ENCODE peak calls at places on chromosomes 1 and 21, in six cellular contexts. R is neural crest cell, I is brain microvascular endothelial cell, A is GM12864, K is Calu3, X is nephron progenitor cell. J is an unnamed sample.
A peak's percentile ranks its signal among the peaks of the same experiment; 100 is the strongest.

GRCh38 chr1:198623920-198624647 is 14.8 kb upstream of the PTPRC start:
- DNase-seq in A (peak; percentile 57), X (no peak), R (no peak), K (no peak), I (peak; percentile 79), J (peak; percentile 76)

GRCh38 chr1:12617511-12617900 is 504 bp downstream of the DHRS3 start:
- DNase-seq in K (peak; percentile 33), A (no peak), X (no peak), R (no peak), I (no peak), J (no peak)

GRCh38 chr21:16194851-16195251 is 465.1 kb downstream of the USP25 start:
- DNase-seq in K (no peak), X (no peak), I (peak; percentile 43), A (no peak), R (peak; percentile 16), J (peak; percentile 65)

GRCh38 chr1:182080955-182081582 is 19.6 kb upstream of the ZNF648 start:
- DNase-seq in R (peak; percentile 51), X (peak; percentile 30), I (peak; percentile 33), K (peak; percentile 68), A (peak; percentile 10), J (peak; percentile 62)

GRCh38 chr1:167665469-167665868 is 35.4 kb downstream of the RCSD1 start:
- DNase-seq in R (no peak), K (no peak), A (no peak), I (no peak), X (no peak), J (no peak)

GRCh38 chr1:7899741-7900140 is 40.9 kb downstream of the TNFRSF9 start:
- DNase-seq in X (no peak), R (no peak), K (no peak), I (peak; percentile 24), A (no peak), J (no peak)

GRCh38 chr1:74193908-74194307 is 4.1 kb downstream of the LRRIQ3 start:
- DNase-seq in I (peak; percentile 45), K (no peak), A (no peak), R (no peak), X (no peak), J (peak; percentile 71)

GRCh38 chr1:25556791-25557476 is 13.5 kb downstream of the LDLRAP1 start:
- DNase-seq in I (no peak), A (no peak), K (peak; percentile 52), X (no peak), R (no peak), J (no peak)

GRCh38 chr1:192512426-192513125 is 63.0 kb upstream of the RGS1 start:
- DNase-seq in I (no peak), K (no peak), X (no peak), R (no peak), A (no peak), J (no peak)

DNA sequence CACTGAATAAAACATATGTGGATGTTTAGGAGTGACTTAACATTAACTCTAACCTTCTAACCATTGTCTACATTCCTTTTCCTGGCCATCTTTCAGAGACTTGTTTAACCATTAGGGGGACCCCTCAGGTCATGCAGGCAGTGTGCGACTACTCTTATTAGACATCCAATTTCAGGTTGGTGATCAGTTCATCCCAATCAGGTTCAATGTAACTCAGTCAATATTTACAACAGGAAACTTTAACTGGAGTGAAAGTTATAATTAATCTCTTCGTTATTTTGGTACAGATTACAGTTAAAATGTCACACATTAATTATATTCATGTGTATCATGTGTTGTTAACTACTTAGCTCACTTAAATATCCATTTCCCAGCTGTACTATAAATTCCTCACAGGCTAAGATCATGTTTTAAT is 68.8 kb upstream of the RGS1 start:
- DNase-seq in I (no peak), A (no peak), K (peak; percentile 43), R (no peak), X (no peak), J (peak; percentile 64)
- TF ChIP-seq CTCF in I (peak; percentile 74), A (peak; percentile 57), K (peak; percentile 19), R (peak; percentile 34), X (peak; percentile 24), J (peak; percentile 39)

DNA sequence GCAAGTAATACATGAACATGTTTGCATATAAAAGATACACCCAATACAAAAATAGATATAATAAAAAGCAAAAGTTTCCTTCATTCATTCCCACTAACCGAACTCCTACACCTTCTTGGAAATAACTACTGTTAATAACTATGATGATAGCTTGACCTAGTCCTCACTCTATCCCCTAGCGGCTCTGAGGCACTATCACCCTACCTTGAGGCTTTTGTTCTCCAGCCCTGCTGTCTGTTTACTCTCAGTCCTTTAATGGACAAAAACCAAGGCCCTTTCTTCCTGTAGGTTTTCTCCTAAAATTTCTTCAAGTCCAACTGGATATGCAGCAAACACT is 186.6 kb downstream of the SLC35F3 start:
- DNase-seq in K (no peak), X (no peak), I (no peak), A (no peak), R (no peak), J (no peak)
- TF ChIP-seq CTCF in K (no peak), X (no peak), I (no peak), A (no peak), R (no peak), J (no peak)

GRCh38 chr1:177429234-177429633 is 258.5 kb downstream of the BRINP2 start:
- DNase-seq in A (no peak), I (no peak), R (no peak), X (no peak), K (no peak), J (no peak)
- TF ChIP-seq CTCF in A (no peak), I (no peak), R (peak; percentile 16), X (no peak), K (no peak), J (no peak)

GRCh38 chr1:169795687-169796086 is 980 bp upstream of the METTL18 start:
- DNase-seq in R (no peak), I (no peak), A (no peak), X (no peak), K (no peak), J (no peak)

GRCh38 chr1:169793730-169794129 is 977 bp downstream of the METTL18 start:
- DNase-seq in K (no peak), I (no peak), X (no peak), A (no peak), R (no peak), J (no peak)

GRCh38 chr1:169797281-169797680 is 2.6 kb upstream of the METTL18 start:
- DNase-seq in X (no peak), A (no peak), R (no peak), I (no peak), K (no peak), J (no peak)

GRCh38 chr1:169796411-169796810 is 1.7 kb upstream of the METTL18 start:
- DNase-seq in X (no peak), A (no peak), I (no peak), R (no peak), K (no peak), J (no peak)

DNA sequence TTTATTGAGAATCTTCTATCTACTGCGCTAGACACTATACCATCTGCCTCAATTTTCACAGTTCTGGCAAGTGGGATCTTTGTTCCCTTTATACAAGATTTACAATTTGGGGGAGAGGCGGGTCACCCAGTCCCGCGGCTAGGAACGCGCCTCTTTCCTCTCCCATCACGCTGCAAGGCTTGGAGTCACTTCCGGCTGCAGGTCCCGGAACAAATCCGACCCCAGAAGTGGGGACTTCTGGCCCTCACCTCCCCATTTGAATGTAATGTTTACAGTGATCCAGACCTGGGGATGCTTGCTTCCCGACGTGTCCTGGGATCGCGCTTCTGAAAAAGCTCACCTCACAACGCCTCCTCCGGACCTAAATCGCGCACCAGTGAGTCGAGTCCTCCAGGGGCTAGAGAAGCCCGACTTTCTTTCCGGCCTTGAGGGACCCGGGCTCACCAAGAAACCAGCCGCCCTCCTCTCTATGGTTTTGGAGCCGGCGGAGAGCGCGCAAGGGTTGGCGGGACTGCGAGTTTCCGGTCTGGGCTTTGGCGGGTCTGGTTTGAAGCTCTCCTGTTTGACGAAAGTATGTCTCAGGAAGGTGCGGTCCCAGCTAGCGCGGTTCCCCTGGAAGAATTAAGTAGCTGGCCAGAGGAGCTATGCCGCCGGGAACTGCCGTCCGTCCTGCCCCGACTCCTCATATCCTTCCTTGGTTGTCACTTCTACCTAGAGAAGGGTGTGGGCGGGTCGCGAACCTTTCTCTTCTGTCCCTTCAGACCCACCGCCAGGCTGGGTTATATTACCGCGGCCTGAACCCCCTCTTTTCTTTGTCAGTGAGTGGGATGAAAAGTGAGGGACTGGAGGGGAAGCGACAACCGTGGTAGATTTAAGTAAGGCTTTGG is at the start of gene METTL18:
- DNase-seq in X (peak; percentile 86), K (peak; percentile 94), R (peak; percentile 78), A (peak; percentile 93), I (peak; percentile 93), J (peak; percentile 94)
- TF ChIP-seq CTCF in X (no peak), K (no peak), R (no peak), A (no peak), I (peak; percentile 4), J (no peak)

DNA sequence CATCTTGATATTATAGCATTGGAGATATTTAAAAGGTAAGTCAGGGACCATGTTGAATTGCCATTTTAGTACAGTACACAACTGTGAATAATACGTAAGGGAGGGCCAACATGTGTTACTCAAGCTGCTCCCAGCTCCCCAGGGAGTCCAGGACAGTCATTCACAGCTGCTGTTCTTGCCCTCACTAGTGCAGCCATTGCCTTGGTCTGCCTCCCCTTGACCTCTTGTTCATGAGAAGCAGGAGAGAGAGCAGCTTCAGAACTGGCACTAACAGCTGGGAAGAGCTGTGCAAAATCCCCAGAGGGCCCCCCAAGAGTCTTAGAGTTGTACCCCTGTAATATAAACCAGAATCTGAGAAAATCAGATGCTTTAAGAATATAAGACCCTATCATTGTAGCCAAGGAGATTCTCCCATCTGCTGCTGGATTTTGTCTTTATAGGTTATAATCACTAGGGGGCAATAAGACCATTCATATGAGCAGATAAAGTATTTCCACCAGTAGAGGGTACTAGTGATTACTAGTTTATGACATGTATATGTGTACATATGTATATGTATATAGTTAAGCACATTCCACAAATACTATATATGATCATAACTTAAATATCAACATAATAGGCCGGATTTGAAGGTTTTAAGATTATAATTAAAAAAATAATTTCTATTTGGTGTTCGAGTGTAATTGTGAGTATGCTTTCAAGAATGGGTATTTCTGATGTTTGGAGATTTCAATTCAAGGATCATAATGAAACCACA is 16.6 kb downstream of the TCEANC2 start:
- DNase-seq in X (no peak), K (no peak), I (peak; percentile 49), A (no peak), R (no peak), J (peak; percentile 26)
- TF ChIP-seq CTCF in X (peak; percentile 47), K (peak; percentile 51), I (peak; percentile 69), A (peak; percentile 47), R (peak; percentile 81), J (peak; percentile 71)

GRCh38 chr1:246689409-246689997 is 34.7 kb upstream of the SCCPDH start:
- DNase-seq in X (peak; percentile 44), R (peak; percentile 23), A (peak; percentile 51), K (peak; percentile 69), I (peak; percentile 64), J (peak; percentile 83)

GRCh38 chr1:246683521-246683920 is 40.7 kb upstream of the SCCPDH start:
- DNase-seq in I (no peak), R (no peak), A (no peak), X (no peak), K (no peak), J (no peak)

GRCh38 chr1:246682231-246682895 is 41.8 kb upstream of the SCCPDH start:
- DNase-seq in X (no peak), K (no peak), R (no peak), A (no peak), I (peak; percentile 70), J (no peak)

GRCh38 chr1:246690100-246690499 is 34.1 kb upstream of the SCCPDH start:
- DNase-seq in I (no peak), A (no peak), X (no peak), K (no peak), R (no peak), J (no peak)

DNA sequence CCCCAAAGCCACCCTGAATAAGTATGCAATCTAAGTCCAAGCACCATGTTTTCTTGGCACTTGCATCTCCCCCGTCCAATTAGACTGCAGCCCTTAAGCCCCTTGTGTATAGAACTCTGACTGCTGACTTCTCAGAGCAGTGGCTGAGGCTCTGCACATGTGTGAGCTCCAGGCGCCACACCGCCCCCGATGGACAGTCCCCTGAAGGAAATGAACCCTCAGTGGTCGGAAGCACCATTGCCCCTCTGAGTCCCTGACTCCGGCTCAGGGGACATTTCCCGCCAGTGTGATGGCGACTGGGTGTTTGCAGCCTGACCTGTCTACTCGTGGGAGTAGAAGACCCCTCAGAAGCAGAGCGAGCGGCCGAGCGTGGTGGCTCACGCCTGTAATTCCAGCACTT is 37.2 kb upstream of the SCCPDH start:
- DNase-seq in A (no peak), I (no peak), X (no peak), K (no peak), R (no peak), J (no peak)
- TF ChIP-seq CTCF in A (no peak), I (peak; percentile 22), X (no peak), K (no peak), R (no peak), J (peak; percentile 3)

J was measured in foreskin fibroblast.